ENCODE peak calls at places on chromosome 7, in six cellular contexts. One of them, this sample, is unnamed.

GRCh38 chr7:87223666-87224065 is 4.1 kb upstream of the TMEM243 start:
- DNase-seq in H1: no peak
- DNase-seq in esophagus muscularis mucosa: no peak
- DNase-seq in stomach: no peak
- DNase-seq in prostate gland: no peak
- DNase-seq in suprapubic skin: no peak
- DNase-seq in this sample: no peak

GRCh38 chr7:108420482-108420908 is 35.7 kb downstream of the NRCAM start:
- DNase-seq in H1: no peak
- DNase-seq in esophagus muscularis mucosa: no peak
- DNase-seq in stomach: no peak
- DNase-seq in prostate gland: no peak
- DNase-seq in suprapubic skin: no peak
- DNase-seq in this sample: no peak

GRCh38 chr7:28755255-28755654 is 202.9 kb downstream of the TRIL start:
- DNase-seq in H1: no peak
- DNase-seq in esophagus muscularis mucosa: no peak
- DNase-seq in stomach: no peak
- DNase-seq in prostate gland: no peak
- DNase-seq in suprapubic skin: peak; percentile 74
- DNase-seq in this sample: no peak

GRCh38 chr7:45700556-45700955 is 126.4 kb downstream of the ADCY1 start:
- DNase-seq in H1: no peak
- DNase-seq in esophagus muscularis mucosa: no peak
- DNase-seq in stomach: peak; percentile 23
- DNase-seq in prostate gland: no peak
- DNase-seq in suprapubic skin: peak; percentile 62
- DNase-seq in this sample: no peak

GRCh38 chr7:26398436-26399308 is 107.0 kb downstream of the SNX10 start:
- DNase-seq in H1: no peak
- DNase-seq in esophagus muscularis mucosa: no peak
- DNase-seq in stomach: peak; percentile 48
- DNase-seq in prostate gland: peak; percentile 35
- DNase-seq in suprapubic skin: peak; percentile 66
- DNase-seq in this sample: peak; percentile 87

GRCh38 chr7:91556956-91557650 is 292.9 kb downstream of the FZD1 start:
- DNase-seq in H1: no peak
- DNase-seq in esophagus muscularis mucosa: no peak
- DNase-seq in stomach: no peak
- DNase-seq in prostate gland: peak; percentile 81
- DNase-seq in suprapubic skin: no peak
- DNase-seq in this sample: no peak

GRCh38 chr7:139526578-139527544 is 3.4 kb downstream of the CLEC2L start:
- DNase-seq in H1: no peak
- DNase-seq in esophagus muscularis mucosa: no peak
- DNase-seq in stomach: no peak
- DNase-seq in prostate gland: no peak
- DNase-seq in suprapubic skin: no peak
- DNase-seq in this sample: peak; percentile 60

GRCh38 chr7:158541330-158542010 is 46.2 kb downstream of the PTPRN2 start:
- DNase-seq in H1: no peak
- DNase-seq in esophagus muscularis mucosa: no peak
- DNase-seq in stomach: no peak
- DNase-seq in prostate gland: no peak
- DNase-seq in suprapubic skin: no peak
- DNase-seq in this sample: no peak

GRCh38 chr7:45203947-45204445 is 46.4 kb downstream of the RAMP3 start:
- DNase-seq in H1: no peak
- DNase-seq in esophagus muscularis mucosa: no peak
- DNase-seq in stomach: no peak
- DNase-seq in prostate gland: no peak
- DNase-seq in suprapubic skin: no peak
- DNase-seq in this sample: peak; percentile 21

GRCh38 chr7:1763033-1763432 is 93.0 kb downstream of the ELFN1 start:
- DNase-seq in H1: no peak
- DNase-seq in esophagus muscularis mucosa: no peak
- DNase-seq in stomach: no peak
- DNase-seq in prostate gland: no peak
- DNase-seq in suprapubic skin: no peak
- DNase-seq in this sample: no peak

GRCh38 chr7:84021292-84021898 is 173.2 kb downstream of the SEMA3A start:
- DNase-seq in H1: no peak
- DNase-seq in esophagus muscularis mucosa: no peak
- DNase-seq in stomach: no peak
- DNase-seq in prostate gland: no peak
- DNase-seq in suprapubic skin: no peak
- DNase-seq in this sample: no peak

GRCh38 chr7:43572516-43573049 is 10.3 kb upstream of the STK17A start:
- DNase-seq in H1: no peak
- DNase-seq in esophagus muscularis mucosa: peak; percentile 87
- DNase-seq in stomach: no peak
- DNase-seq in prostate gland: no peak
- DNase-seq in suprapubic skin: no peak
- DNase-seq in this sample: peak; percentile 16

GRCh38 chr7:140342732-140343514 is 55.4 kb downstream of the SLC37A3 start:
- DNase-seq in H1: no peak
- DNase-seq in esophagus muscularis mucosa: no peak
- DNase-seq in stomach: peak; percentile 31
- DNase-seq in prostate gland: no peak
- DNase-seq in suprapubic skin: no peak
- DNase-seq in this sample: peak; percentile 30

GRCh38 chr7:522071-522937 is 2.7 kb upstream of the PDGFA start:
- DNase-seq in H1: no peak
- DNase-seq in esophagus muscularis mucosa: no peak
- DNase-seq in stomach: peak; percentile 81
- DNase-seq in prostate gland: peak; percentile 62
- DNase-seq in suprapubic skin: no peak
- DNase-seq in this sample: peak; percentile 81

GRCh38 chr7:521221-522070 is 1.8 kb upstream of the PDGFA start:
- DNase-seq in H1: no peak
- DNase-seq in esophagus muscularis mucosa: no peak
- DNase-seq in stomach: peak; percentile 79
- DNase-seq in prostate gland: peak; percentile 55
- DNase-seq in suprapubic skin: no peak
- DNase-seq in this sample: peak; percentile 79

GRCh38 chr7:519974-520458 is 370 bp upstream of the PDGFA start:
- DNase-seq in H1: no peak
- DNase-seq in esophagus muscularis mucosa: no peak
- DNase-seq in stomach: peak; percentile 63
- DNase-seq in prostate gland: no peak
- DNase-seq in suprapubic skin: no peak
- DNase-seq in this sample: peak; percentile 83

GRCh38 chr7:519429-519973 is at the start of gene PDGFA:
- DNase-seq in H1: no peak
- DNase-seq in esophagus muscularis mucosa: no peak
- DNase-seq in stomach: peak; percentile 68
- DNase-seq in prostate gland: no peak
- DNase-seq in suprapubic skin: no peak
- DNase-seq in this sample: peak; percentile 85

DNA sequence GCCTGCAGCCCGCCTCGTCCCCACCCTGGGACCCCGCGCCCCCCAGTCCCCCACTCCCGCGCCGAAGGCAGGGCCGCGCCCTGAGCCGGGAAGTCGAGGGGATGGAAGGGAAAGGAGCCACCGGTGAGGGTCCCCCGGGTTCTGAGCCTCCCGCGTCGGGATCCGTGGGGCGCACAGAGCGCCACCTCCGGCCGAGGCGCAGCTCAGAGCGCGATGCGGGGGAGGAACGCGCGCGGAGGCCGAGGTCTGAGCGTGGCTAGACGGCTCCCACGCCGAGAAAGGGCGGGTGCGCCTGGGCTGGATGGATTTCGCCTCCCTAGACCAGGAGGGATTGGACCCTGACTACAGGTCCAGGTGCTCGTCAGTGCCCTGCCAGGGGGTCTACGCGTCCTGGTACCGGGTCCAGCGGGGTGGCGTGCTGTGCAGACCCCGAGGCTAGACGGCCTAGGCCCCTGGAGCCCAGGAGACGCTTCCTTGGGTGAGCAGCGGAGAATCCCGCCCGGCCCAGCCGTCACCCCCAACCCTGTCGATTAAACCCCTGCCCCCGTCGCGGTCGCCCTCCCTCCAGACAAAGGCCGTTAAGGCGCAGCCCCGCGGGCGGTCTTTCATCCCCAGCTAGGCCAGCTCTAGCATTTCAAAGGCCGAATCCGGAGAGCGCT is 986 bp upstream of the PDGFA start:
- DNase-seq in H1: no peak
- DNase-seq in esophagus muscularis mucosa: no peak
- DNase-seq in stomach: no peak
- DNase-seq in prostate gland: no peak
- DNase-seq in suprapubic skin: no peak
- DNase-seq in this sample: peak; percentile 70
- TF ChIP-seq CTCF in H1: no peak
- TF ChIP-seq CTCF in esophagus muscularis mucosa: no peak
- TF ChIP-seq CTCF in stomach: no peak
- TF ChIP-seq CTCF in prostate gland: no peak
- TF ChIP-seq CTCF in suprapubic skin: no peak
- TF ChIP-seq CTCF in this sample: peak; percentile 26

GRCh38 chr7:97419898-97420297 is 302.4 kb downstream of the SDHAF3 start:
- DNase-seq in H1: no peak
- DNase-seq in esophagus muscularis mucosa: no peak
- DNase-seq in stomach: no peak
- DNase-seq in prostate gland: no peak
- DNase-seq in suprapubic skin: no peak
- DNase-seq in this sample: no peak

GRCh38 chr7:97422046-97422445 is 304.5 kb downstream of the SDHAF3 start:
- DNase-seq in H1: no peak
- DNase-seq in esophagus muscularis mucosa: no peak
- DNase-seq in stomach: no peak
- DNase-seq in prostate gland: no peak
- DNase-seq in suprapubic skin: no peak
- DNase-seq in this sample: no peak

GRCh38 chr7:97421307-97421905 is 303.9 kb downstream of the SDHAF3 start:
- DNase-seq in H1: no peak
- DNase-seq in esophagus muscularis mucosa: no peak
- DNase-seq in stomach: no peak
- DNase-seq in prostate gland: no peak
- DNase-seq in suprapubic skin: no peak
- DNase-seq in this sample: no peak

GRCh38 chr7:97418312-97418711 is 300.8 kb downstream of the SDHAF3 start:
- DNase-seq in H1: no peak
- DNase-seq in esophagus muscularis mucosa: no peak
- DNase-seq in stomach: no peak
- DNase-seq in prostate gland: no peak
- DNase-seq in suprapubic skin: no peak
- DNase-seq in this sample: no peak
- TF ChIP-seq CTCF in H1: peak; percentile 63
- TF ChIP-seq CTCF in esophagus muscularis mucosa: no peak
- TF ChIP-seq CTCF in stomach: no peak
- TF ChIP-seq CTCF in prostate gland: no peak
- TF ChIP-seq CTCF in suprapubic skin: no peak
- TF ChIP-seq CTCF in this sample: no peak

GRCh38 chr7:151873402-151873965 is 3.4 kb downstream of the PRKAG2 start:
- DNase-seq in H1: no peak
- DNase-seq in esophagus muscularis mucosa: no peak
- DNase-seq in stomach: no peak
- DNase-seq in prostate gland: no peak
- DNase-seq in suprapubic skin: no peak
- DNase-seq in this sample: no peak

GRCh38 chr7:151871189-151871735 is 5.7 kb downstream of the PRKAG2 start:
- DNase-seq in H1: no peak
- DNase-seq in esophagus muscularis mucosa: no peak
- DNase-seq in stomach: no peak
- DNase-seq in prostate gland: no peak
- DNase-seq in suprapubic skin: no peak
- DNase-seq in this sample: no peak

GRCh38 chr7:151869968-151870918 is 6.7 kb downstream of the PRKAG2 start:
- DNase-seq in H1: no peak
- DNase-seq in esophagus muscularis mucosa: no peak
- DNase-seq in stomach: no peak
- DNase-seq in prostate gland: no peak
- DNase-seq in suprapubic skin: no peak
- DNase-seq in this sample: no peak

GRCh38 chr7:151872531-151873401 is 4.1 kb downstream of the PRKAG2 start:
- DNase-seq in H1: no peak
- DNase-seq in esophagus muscularis mucosa: no peak
- DNase-seq in stomach: no peak
- DNase-seq in prostate gland: no peak
- DNase-seq in suprapubic skin: no peak
- DNase-seq in this sample: no peak

GRCh38 chr7:151871904-151872303 is 5.0 kb downstream of the PRKAG2 start:
- DNase-seq in H1: no peak
- DNase-seq in esophagus muscularis mucosa: no peak
- DNase-seq in stomach: no peak
- DNase-seq in prostate gland: no peak
- DNase-seq in suprapubic skin: no peak
- DNase-seq in this sample: no peak
- TF ChIP-seq CTCF in H1: peak; percentile 14
- TF ChIP-seq CTCF in esophagus muscularis mucosa: no peak
- TF ChIP-seq CTCF in stomach: no peak
- TF ChIP-seq CTCF in prostate gland: no peak
- TF ChIP-seq CTCF in suprapubic skin: no peak
- TF ChIP-seq CTCF in this sample: no peak

GRCh38 chr7:127955051-127955531 is 76.1 kb downstream of the LRRC4 start:
- DNase-seq in H1: no peak
- DNase-seq in esophagus muscularis mucosa: no peak
- DNase-seq in stomach: no peak
- DNase-seq in prostate gland: no peak
- DNase-seq in suprapubic skin: no peak
- DNase-seq in this sample: no peak

GRCh38 chr7:127953966-127954365 is 77.3 kb downstream of the LRRC4 start:
- DNase-seq in H1: no peak
- DNase-seq in esophagus muscularis mucosa: no peak
- DNase-seq in stomach: no peak
- DNase-seq in prostate gland: no peak
- DNase-seq in suprapubic skin: no peak
- DNase-seq in this sample: no peak

GRCh38 chr7:127957886-127958285 is 73.4 kb downstream of the LRRC4 start:
- DNase-seq in H1: no peak
- DNase-seq in esophagus muscularis mucosa: no peak
- DNase-seq in stomach: no peak
- DNase-seq in prostate gland: no peak
- DNase-seq in suprapubic skin: no peak
- DNase-seq in this sample: no peak

GRCh38 chr7:127953423-127953822 is 77.8 kb downstream of the LRRC4 start:
- DNase-seq in H1: no peak
- DNase-seq in esophagus muscularis mucosa: no peak
- DNase-seq in stomach: no peak
- DNase-seq in prostate gland: no peak
- DNase-seq in suprapubic skin: no peak
- DNase-seq in this sample: no peak

DNA sequence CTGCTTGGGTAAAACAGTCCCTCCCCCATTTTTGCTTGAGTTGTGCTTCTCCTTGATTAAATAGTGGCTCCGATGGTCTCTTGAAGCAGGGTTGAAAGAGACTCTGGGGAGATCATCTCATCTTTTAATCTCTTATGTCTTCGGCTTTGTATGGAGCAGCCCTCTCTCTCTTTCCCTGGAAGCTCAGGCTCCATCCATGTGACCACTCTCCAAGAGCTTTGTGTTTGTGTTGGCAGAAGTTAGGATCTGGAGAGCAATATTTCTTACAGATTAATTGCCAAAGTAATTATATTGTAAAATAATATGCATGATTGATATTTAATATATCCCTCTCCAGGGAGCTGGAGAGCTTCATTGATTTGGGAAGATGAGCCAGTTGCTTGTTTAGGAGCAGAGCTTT is 76.9 kb downstream of the LRRC4 start:
- DNase-seq in H1: no peak
- DNase-seq in esophagus muscularis mucosa: no peak
- DNase-seq in stomach: no peak
- DNase-seq in prostate gland: no peak
- DNase-seq in suprapubic skin: no peak
- DNase-seq in this sample: no peak
- TF ChIP-seq CTCF in H1: no peak
- TF ChIP-seq CTCF in esophagus muscularis mucosa: no peak
- TF ChIP-seq CTCF in stomach: no peak
- TF ChIP-seq CTCF in prostate gland: no peak
- TF ChIP-seq CTCF in suprapubic skin: no peak
- TF ChIP-seq CTCF in this sample: no peak